ENCODE peak calls at places on chromosomes 7 and 10, in seven cellular contexts. One of them, this sample, is unnamed.

GRCh38 chr10:6748981-6749630 is 169.0 kb upstream of the PRKCQ start:
- DNase-seq in SHP77: no peak
- DNase-seq in activated CD8-positive, alpha-beta T cell treated with anti-CD3 and anti-CD28 coated beads for 36 hours: no peak
- DNase-seq in activated T-cell treated with anti-CD3 and anti-CD28 coated beads, Interleukin-2, amount 50 U/mL, for 1 hour: no peak
- DNase-seq in cardiac fibroblast: peak
- DNase-seq in osteocyte: no peak
- DNase-seq in H9: no peak
- DNase-seq in this sample: no peak

GRCh38 chr10:96395931-96396877 is 37.4 kb upstream of the OPALIN start:
- DNase-seq in SHP77: peak
- DNase-seq in osteocyte: no peak
- DNase-seq in H9: peak
- DNase-seq in activated CD8-positive, alpha-beta T cell treated with anti-CD3 and anti-CD28 coated beads for 36 hours: peak
- DNase-seq in activated T-cell treated with anti-CD3 and anti-CD28 coated beads, Interleukin-2, amount 50 U/mL, for 1 hour: peak
- DNase-seq in cardiac fibroblast: peak
- DNase-seq in this sample: peak

GRCh38 chr10:84123362-84123761 is 15.9 kb upstream of the GHITM start:
- DNase-seq in activated T-cell treated with anti-CD3 and anti-CD28 coated beads, Interleukin-2, amount 50 U/mL, for 1 hour: no peak
- DNase-seq in cardiac fibroblast: no peak
- DNase-seq in H9: no peak
- DNase-seq in SHP77: no peak
- DNase-seq in activated CD8-positive, alpha-beta T cell treated with anti-CD3 and anti-CD28 coated beads for 36 hours: no peak
- DNase-seq in osteocyte: no peak
- DNase-seq in this sample: no peak

GRCh38 chr10:4249841-4250496 is 465.0 kb upstream of the KLF6 start:
- DNase-seq in H9: no peak
- DNase-seq in cardiac fibroblast: no peak
- DNase-seq in activated T-cell treated with anti-CD3 and anti-CD28 coated beads, Interleukin-2, amount 50 U/mL, for 1 hour: no peak
- DNase-seq in activated CD8-positive, alpha-beta T cell treated with anti-CD3 and anti-CD28 coated beads for 36 hours: no peak
- DNase-seq in osteocyte: no peak
- DNase-seq in SHP77: no peak
- DNase-seq in this sample: no peak

GRCh38 chr10:121027390-121027789 is 176.2 kb downstream of the WDR11 start:
- DNase-seq in SHP77: no peak
- DNase-seq in osteocyte: no peak
- DNase-seq in activated CD8-positive, alpha-beta T cell treated with anti-CD3 and anti-CD28 coated beads for 36 hours: no peak
- DNase-seq in H9: no peak
- DNase-seq in cardiac fibroblast: no peak
- DNase-seq in activated T-cell treated with anti-CD3 and anti-CD28 coated beads, Interleukin-2, amount 50 U/mL, for 1 hour: no peak
- DNase-seq in this sample: no peak

GRCh38 chr10:123912466-123913201 is 21.0 kb upstream of the CPXM2 start:
- DNase-seq in activated CD8-positive, alpha-beta T cell treated with anti-CD3 and anti-CD28 coated beads for 36 hours: no peak
- DNase-seq in activated T-cell treated with anti-CD3 and anti-CD28 coated beads, Interleukin-2, amount 50 U/mL, for 1 hour: no peak
- DNase-seq in H9: no peak
- DNase-seq in SHP77: no peak
- DNase-seq in osteocyte: no peak
- DNase-seq in cardiac fibroblast: no peak
- DNase-seq in this sample: no peak

GRCh38 chr10:11893749-11894278 is 70.7 kb downstream of the PROSER2 start:
- DNase-seq in activated CD8-positive, alpha-beta T cell treated with anti-CD3 and anti-CD28 coated beads for 36 hours: no peak
- DNase-seq in SHP77: no peak
- DNase-seq in H9: peak
- DNase-seq in osteocyte: no peak
- DNase-seq in activated T-cell treated with anti-CD3 and anti-CD28 coated beads, Interleukin-2, amount 50 U/mL, for 1 hour: no peak
- DNase-seq in cardiac fibroblast: no peak
- DNase-seq in this sample: no peak

GRCh38 chr7:93117852-93118530 is at the start of gene SAMD9:
- DNase-seq in osteocyte: no peak
- DNase-seq in cardiac fibroblast: peak
- DNase-seq in SHP77: peak
- DNase-seq in activated T-cell treated with anti-CD3 and anti-CD28 coated beads, Interleukin-2, amount 50 U/mL, for 1 hour: no peak
- DNase-seq in H9: no peak
- DNase-seq in activated CD8-positive, alpha-beta T cell treated with anti-CD3 and anti-CD28 coated beads for 36 hours: peak
- DNase-seq in this sample: peak

GRCh38 chr7:128003787-128004186 is 27.4 kb downstream of the LRRC4 start:
- DNase-seq in activated CD8-positive, alpha-beta T cell treated with anti-CD3 and anti-CD28 coated beads for 36 hours: peak
- DNase-seq in H9: no peak
- DNase-seq in cardiac fibroblast: peak
- DNase-seq in osteocyte: no peak
- DNase-seq in activated T-cell treated with anti-CD3 and anti-CD28 coated beads, Interleukin-2, amount 50 U/mL, for 1 hour: no peak
- DNase-seq in SHP77: no peak
- DNase-seq in this sample: no peak

GRCh38 chr10:75956624-75957023 is 525.2 kb downstream of the LRMDA start:
- DNase-seq in osteocyte: no peak
- DNase-seq in cardiac fibroblast: no peak
- DNase-seq in activated T-cell treated with anti-CD3 and anti-CD28 coated beads, Interleukin-2, amount 50 U/mL, for 1 hour: no peak
- DNase-seq in activated CD8-positive, alpha-beta T cell treated with anti-CD3 and anti-CD28 coated beads for 36 hours: no peak
- DNase-seq in H9: no peak
- DNase-seq in SHP77: no peak
- DNase-seq in this sample: no peak

GRCh38 chr7:151113344-151114150 is 27.3 kb downstream of the AGAP3 start:
- DNase-seq in H9: peak
- DNase-seq in SHP77: no peak
- DNase-seq in osteocyte: no peak
- DNase-seq in activated T-cell treated with anti-CD3 and anti-CD28 coated beads, Interleukin-2, amount 50 U/mL, for 1 hour: no peak
- DNase-seq in cardiac fibroblast: peak
- DNase-seq in activated CD8-positive, alpha-beta T cell treated with anti-CD3 and anti-CD28 coated beads for 36 hours: no peak
- DNase-seq in this sample: peak

GRCh38 chr10:110375121-110375520 is 70.4 kb upstream of the SMNDC1 start:
- DNase-seq in activated T-cell treated with anti-CD3 and anti-CD28 coated beads, Interleukin-2, amount 50 U/mL, for 1 hour: no peak
- DNase-seq in osteocyte: no peak
- DNase-seq in H9: no peak
- DNase-seq in cardiac fibroblast: no peak
- DNase-seq in activated CD8-positive, alpha-beta T cell treated with anti-CD3 and anti-CD28 coated beads for 36 hours: no peak
- DNase-seq in SHP77: no peak
- DNase-seq in this sample: no peak

GRCh38 chr7:102473271-102473991 is 5.3 kb downstream of the POLR2J start:
- DNase-seq in SHP77: no peak
- DNase-seq in H9: no peak
- DNase-seq in activated T-cell treated with anti-CD3 and anti-CD28 coated beads, Interleukin-2, amount 50 U/mL, for 1 hour: no peak
- DNase-seq in osteocyte: peak
- DNase-seq in activated CD8-positive, alpha-beta T cell treated with anti-CD3 and anti-CD28 coated beads for 36 hours: no peak
- DNase-seq in cardiac fibroblast: no peak
- DNase-seq in this sample: no peak

GRCh38 chr10:5604946-5605345 is 61.4 kb downstream of the ASB13 start:
- DNase-seq in H9: no peak
- DNase-seq in SHP77: no peak
- DNase-seq in activated T-cell treated with anti-CD3 and anti-CD28 coated beads, Interleukin-2, amount 50 U/mL, for 1 hour: no peak
- DNase-seq in activated CD8-positive, alpha-beta T cell treated with anti-CD3 and anti-CD28 coated beads for 36 hours: no peak
- DNase-seq in cardiac fibroblast: no peak
- DNase-seq in osteocyte: no peak
- DNase-seq in this sample: no peak

GRCh38 chr7:138784692-138785091 is 13.1 kb upstream of the TMEM213 start:
- DNase-seq in activated CD8-positive, alpha-beta T cell treated with anti-CD3 and anti-CD28 coated beads for 36 hours: no peak
- DNase-seq in SHP77: no peak
- DNase-seq in H9: no peak
- DNase-seq in cardiac fibroblast: no peak
- DNase-seq in activated T-cell treated with anti-CD3 and anti-CD28 coated beads, Interleukin-2, amount 50 U/mL, for 1 hour: no peak
- DNase-seq in osteocyte: no peak
- DNase-seq in this sample: peak

GRCh38 chr10:81905161-81905560 is 30.2 kb downstream of the NRG3 start:
- DNase-seq in activated CD8-positive, alpha-beta T cell treated with anti-CD3 and anti-CD28 coated beads for 36 hours: no peak
- DNase-seq in H9: no peak
- DNase-seq in cardiac fibroblast: no peak
- DNase-seq in osteocyte: no peak
- DNase-seq in activated T-cell treated with anti-CD3 and anti-CD28 coated beads, Interleukin-2, amount 50 U/mL, for 1 hour: no peak
- DNase-seq in SHP77: no peak
- DNase-seq in this sample: no peak

GRCh38 chr10:7354330-7355047 is 56.3 kb downstream of the SFMBT2 start:
- DNase-seq in osteocyte: no peak
- DNase-seq in cardiac fibroblast: peak
- DNase-seq in activated CD8-positive, alpha-beta T cell treated with anti-CD3 and anti-CD28 coated beads for 36 hours: no peak
- DNase-seq in activated T-cell treated with anti-CD3 and anti-CD28 coated beads, Interleukin-2, amount 50 U/mL, for 1 hour: no peak
- DNase-seq in H9: no peak
- DNase-seq in SHP77: no peak
- DNase-seq in this sample: peak

GRCh38 chr7:351256-351655 is 61.3 kb downstream of the FOXL3 start:
- DNase-seq in activated CD8-positive, alpha-beta T cell treated with anti-CD3 and anti-CD28 coated beads for 36 hours: peak
- DNase-seq in osteocyte: no peak
- DNase-seq in activated T-cell treated with anti-CD3 and anti-CD28 coated beads, Interleukin-2, amount 50 U/mL, for 1 hour: peak
- DNase-seq in SHP77: no peak
- DNase-seq in H9: no peak
- DNase-seq in cardiac fibroblast: no peak
- DNase-seq in this sample: no peak

GRCh38 chr10:69458426-69459100 is 7.3 kb downstream of the TSPAN15 start:
- DNase-seq in cardiac fibroblast: no peak
- DNase-seq in SHP77: no peak
- DNase-seq in activated T-cell treated with anti-CD3 and anti-CD28 coated beads, Interleukin-2, amount 50 U/mL, for 1 hour: no peak
- DNase-seq in H9: no peak
- DNase-seq in osteocyte: no peak
- DNase-seq in activated CD8-positive, alpha-beta T cell treated with anti-CD3 and anti-CD28 coated beads for 36 hours: no peak
- DNase-seq in this sample: no peak

GRCh38 chr7:66426996-66427395 is 201.7 kb upstream of the KCTD7 start:
- DNase-seq in H9: no peak
- DNase-seq in osteocyte: no peak
- DNase-seq in SHP77: no peak
- DNase-seq in cardiac fibroblast: peak
- DNase-seq in activated CD8-positive, alpha-beta T cell treated with anti-CD3 and anti-CD28 coated beads for 36 hours: no peak
- DNase-seq in activated T-cell treated with anti-CD3 and anti-CD28 coated beads, Interleukin-2, amount 50 U/mL, for 1 hour: no peak
- DNase-seq in this sample: no peak

GRCh38 chr7:83365746-83366145 is 203.1 kb upstream of the PCLO start:
- DNase-seq in SHP77: no peak
- DNase-seq in osteocyte: no peak
- DNase-seq in activated T-cell treated with anti-CD3 and anti-CD28 coated beads, Interleukin-2, amount 50 U/mL, for 1 hour: no peak
- DNase-seq in H9: no peak
- DNase-seq in activated CD8-positive, alpha-beta T cell treated with anti-CD3 and anti-CD28 coated beads for 36 hours: no peak
- DNase-seq in cardiac fibroblast: peak
- DNase-seq in this sample: no peak

GRCh38 chr7:90624128-90624980 is 28.2 kb downstream of the CDK14 start:
- DNase-seq in osteocyte: no peak
- DNase-seq in activated T-cell treated with anti-CD3 and anti-CD28 coated beads, Interleukin-2, amount 50 U/mL, for 1 hour: no peak
- DNase-seq in SHP77: no peak
- DNase-seq in activated CD8-positive, alpha-beta T cell treated with anti-CD3 and anti-CD28 coated beads for 36 hours: no peak
- DNase-seq in cardiac fibroblast: peak
- DNase-seq in H9: no peak
- DNase-seq in this sample: no peak

This sample was measured in foreskin melanocyte.